ENCODE peak calls at places on chromosomes 11 and 22, in four cellular contexts. J, U, M and R are unnamed samples. For H3K4me1, the result is how much of the 10 kb centered on the place peaks cover.

GRCh38 chr22:48071305-48071704 is 1308.9 kb downstream of the TBC1D22A start:
- DNase-seq in J (no peak), M (no peak), U (no peak), R (no peak)

GRCh38 chr11:11916981-11917399 is 75.2 kb downstream of the USP47 start:
- DNase-seq in U (no peak), M (no peak), J (no peak), R (peak)

GRCh38 chr11:123587044-123587443 is 67.4 kb downstream of the SCN3B start:
- DNase-seq in M (no peak), J (no peak), U (no peak), R (no peak)

GRCh38 chr11:119125849-119126248 is 4.5 kb downstream of the HINFP start:
- DNase-seq in J (no peak), M (no peak), U (no peak), R (no peak)

GRCh38 chr11:27720277-27720830 is 20.1 kb upstream of the BDNF start:
- DNase-seq in M (no peak), J (peak), U (no peak), R (peak)

GRCh38 chr11:108498046-108498815 is at the start of gene POGLUT3:
- DNase-seq in J (peak), U (peak), M (peak), R (peak)

GRCh38 chr11:66068154-66068821 is 1.8 kb upstream of the PACS1 start:
- DNase-seq in U (peak), J (peak), M (peak), R (peak)

GRCh38 chr11:65887723-65888162 is 528 bp downstream of the FIBP start:
- DNase-seq in U (no peak), J (no peak), M (no peak), R (no peak)

GRCh38 chr22:33850724-33851123 is 69.6 kb downstream of the LARGE1 start:
- DNase-seq in U (no peak), M (no peak), J (no peak), R (no peak)

GRCh38 chr22:38868886-38869381 is 3.1 kb downstream of the CBX6 start:
- DNase-seq in J (peak), M (peak), U (peak), R (peak)

GRCh38 chr11:12868315-12869073 is 140.6 kb upstream of the RASSF10 start:
- DNase-seq in U (no peak), J (no peak), M (no peak), R (no peak)

GRCh38 chr22:39661842-39662676 is 91.5 kb downstream of the CACNA1I start:
- DNase-seq in J (no peak), U (no peak), M (peak), R (peak)

GRCh38 chr11:19631657-19632325 is 80.8 kb upstream of the NAV2 start:
- DNase-seq in U (peak), M (no peak), J (no peak), R (peak)

GRCh38 chr11:42234381-42235035 is 775.1 kb upstream of the LRRC4C start:
- DNase-seq in U (no peak), J (no peak), M (no peak), R (no peak)

GRCh38 chr11:134667175-134667500 is 255.1 kb upstream of the B3GAT1 start:
- DNase-seq in U (no peak), J (no peak), M (no peak), R (no peak)

GRCh38 chr11:130523609-130524008 is 75.2 kb downstream of the ADAMTS15 start:
- DNase-seq in J (no peak), M (no peak), U (peak), R (peak)

GRCh38 chr11:19089421-19089820 is 27.5 kb upstream of the ZDHHC13 start:
- DNase-seq in J (no peak), M (no peak), U (no peak), R (no peak)

GRCh38 chr22:49767355-49768062 is 60.2 kb downstream of the BRD1 start:
- DNase-seq in J (peak), M (no peak), U (peak), R (peak)

GRCh38 chr11:108009497-108010360 is 1.0 kb downstream of the CUL5 start:
- DNase-seq in M (no peak), J (no peak), U (no peak), R (peak)

GRCh38 chr22:48858856-48859255 is 968.8 kb downstream of the BRD1 start:
- DNase-seq in J (no peak), U (no peak), M (no peak), R (no peak)

GRCh38 chr11:59710136-59710847 is 3.4 kb downstream of the OR10V1 start:
- DNase-seq in M (no peak), J (no peak), U (no peak), R (no peak)

GRCh38 chr11:72716291-72716690 is 35.9 kb downstream of the ARAP1 start:
- DNase-seq in U (no peak), M (peak), J (no peak), R (no peak)

GRCh38 chr11:75325713-75326438 is 25.6 kb downstream of the ARRB1 start:
- DNase-seq in M (no peak), J (peak), U (peak), R (peak)

GRCh38 chr11:67113231-67113721 is 5.8 kb upstream of the KDM2A start:
- DNase-seq in J (no peak), M (peak), U (no peak), R (no peak)

GRCh38 chr11:118047749-118048148 is 29.1 kb upstream of the TMPRSS4 start:
- DNase-seq in M (no peak), J (no peak), U (no peak), R (no peak)

GRCh38 chr22:39941661-39942060 is 18.5 kb upstream of the TMA7B start:
- DNase-seq in U (no peak), J (no peak), M (no peak), R (no peak)

GRCh38 chr22:32584650-32585049 is 110.0 kb downstream of the FBXO7 start:
- DNase-seq in J (no peak), M (no peak), U (no peak), R (peak)

GRCh38 chr22:29109853-29110252 is 37.0 kb downstream of the KREMEN1 start:
- DNase-seq in M (no peak), J (no peak), U (no peak), R (peak)

GRCh38 chr11:36432747-36433146 is 77.3 kb downstream of the TRAF6 start:
- DNase-seq in U (no peak), J (no peak), M (no peak), R (no peak)

GRCh38 chr22:22787805-22788459 is 99.7 kb upstream of the IGLL5 start:
- DNase-seq in J (peak), U (peak), M (peak), R (no peak)

GRCh38 chr11:68825603-68826002 is 16.1 kb downstream of the CPT1A start:
- DNase-seq in M (peak), U (no peak), J (no peak), R (peak)

GRCh38 chr11:26841818-26842457 is 120.1 kb upstream of the SLC5A12 start:
- DNase-seq in U (no peak), J (no peak), M (no peak), R (no peak)

GRCh38 chr11:559712-560304 is 730 bp downstream of the LMNTD2 start:
- DNase-seq in M (peak), J (peak), U (no peak), R (no peak)

GRCh38 chr22:23037429-23038333 is 32.6 kb upstream of the GNAZ start:
- DNase-seq in U (no peak), M (no peak), J (no peak), R (no peak)

GRCh38 chr11:34650528-34650927 is 29.6 kb downstream of the EHF start:
- DNase-seq in U (no peak), M (no peak), J (no peak), R (peak)

GRCh38 chr22:39253427-39254070 is 8.8 kb upstream of the PDGFB start:
- DNase-seq in J (peak), M (peak), U (peak), R (peak)

GRCh38 chr11:105856954-105857353 is 165.1 kb downstream of the MSANTD4 start:
- DNase-seq in M (no peak), U (no peak), J (no peak), R (no peak)

GRCh38 chr11:1306186-1307162 is 3.0 kb downstream of the TOLLIP start:
- DNase-seq in M (peak), J (no peak), U (no peak), R (no peak)

GRCh38 chr22:46138058-46138797 is 12.1 kb upstream of the PPARA start:
- DNase-seq in U (no peak), J (no peak), M (peak), R (no peak)

GRCh38 chr22:46137218-46137766 is 13.0 kb upstream of the PPARA start:
- DNase-seq in J (no peak), M (no peak), U (no peak), R (no peak)

GRCh38 chr22:46142548-46143490 is 7.5 kb upstream of the PPARA start:
- DNase-seq in U (no peak), M (no peak), J (no peak), R (no peak)

GRCh38 chr22:46140989-46141928 is 9.1 kb upstream of the PPARA start:
- DNase-seq in M (no peak), U (no peak), J (no peak), R (no peak)

GRCh38 chr22:46139895-46140350 is 10.4 kb upstream of the PPARA start:
- DNase-seq in M (no peak), J (no peak), U (peak), R (no peak)
- H3K4me1 ChIP-seq in M (under half), J (under half), U (under half), R (under half)

DNA sequence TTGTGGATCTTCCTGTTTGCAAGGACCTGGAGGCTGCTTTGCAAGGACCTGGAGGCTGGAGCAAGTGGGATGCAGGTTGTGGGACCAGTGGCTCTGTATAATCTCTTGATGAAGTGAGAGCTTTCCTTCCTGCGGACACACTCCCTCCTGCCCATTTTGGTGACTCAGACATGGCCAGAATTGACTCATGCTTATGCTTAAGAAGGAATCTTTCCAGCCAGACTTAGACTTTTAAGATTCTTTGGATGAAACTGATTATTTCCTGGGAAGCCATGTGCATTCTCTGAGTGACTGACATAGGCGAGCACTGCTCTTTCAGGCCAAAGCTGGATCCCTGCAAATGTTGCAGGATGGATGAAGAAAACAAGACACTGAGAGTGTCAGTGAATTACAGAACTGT is 195.6 kb downstream of the HIPK3 start:
- DNase-seq in M (no peak), J (no peak), U (no peak), R (no peak)
- H3K4me3 ChIP-seq in M (no peak), J (no peak), U (no peak), R (no peak)

DNA sequence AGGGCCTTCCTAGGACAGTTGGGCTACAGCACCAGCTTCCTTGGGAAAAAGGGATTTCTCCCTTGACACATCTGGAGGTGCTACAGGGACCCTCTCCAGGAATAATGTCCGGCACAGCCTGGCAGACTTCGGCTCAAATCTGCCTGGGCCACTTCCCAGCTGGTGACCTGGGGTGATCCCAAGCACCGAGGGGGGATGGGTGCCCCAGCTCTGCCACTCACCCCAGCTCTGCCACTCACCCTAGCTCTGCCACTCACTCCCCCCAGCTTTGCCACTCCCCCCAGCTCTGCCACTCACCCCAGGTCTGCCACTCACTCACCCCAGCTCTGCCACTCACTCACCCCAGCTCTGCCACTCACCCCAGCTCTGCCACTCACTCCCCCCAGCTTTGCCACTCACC is 9.9 kb downstream of the OSBPL5 start:
- DNase-seq in J (peak), M (peak), U (peak), R (no peak)
- H3K4me1 ChIP-seq in J (under half), M (under half), U (half or more), R (half or more)

DNA sequence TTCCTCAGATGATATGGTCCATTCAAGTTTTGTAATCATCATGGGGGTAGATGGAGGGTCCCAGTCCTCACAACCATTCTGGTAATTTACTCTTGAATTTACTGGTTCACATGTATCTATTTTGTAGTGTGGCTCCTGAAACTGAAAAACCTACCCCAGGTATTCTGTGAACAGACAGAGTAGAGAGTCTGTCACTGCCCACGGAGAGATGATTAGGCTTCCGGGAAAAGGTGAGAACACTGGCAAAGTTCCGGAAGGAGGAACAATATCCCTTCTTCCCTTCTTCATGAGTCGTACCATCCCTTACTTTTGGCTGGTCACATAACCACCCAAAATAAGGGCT is 144.6 kb downstream of the MAML2 start:
- DNase-seq in U (no peak), J (no peak), M (no peak), R (no peak)
- H3K4me3 ChIP-seq in U (no peak), J (no peak), M (no peak), R (no peak)

DNA sequence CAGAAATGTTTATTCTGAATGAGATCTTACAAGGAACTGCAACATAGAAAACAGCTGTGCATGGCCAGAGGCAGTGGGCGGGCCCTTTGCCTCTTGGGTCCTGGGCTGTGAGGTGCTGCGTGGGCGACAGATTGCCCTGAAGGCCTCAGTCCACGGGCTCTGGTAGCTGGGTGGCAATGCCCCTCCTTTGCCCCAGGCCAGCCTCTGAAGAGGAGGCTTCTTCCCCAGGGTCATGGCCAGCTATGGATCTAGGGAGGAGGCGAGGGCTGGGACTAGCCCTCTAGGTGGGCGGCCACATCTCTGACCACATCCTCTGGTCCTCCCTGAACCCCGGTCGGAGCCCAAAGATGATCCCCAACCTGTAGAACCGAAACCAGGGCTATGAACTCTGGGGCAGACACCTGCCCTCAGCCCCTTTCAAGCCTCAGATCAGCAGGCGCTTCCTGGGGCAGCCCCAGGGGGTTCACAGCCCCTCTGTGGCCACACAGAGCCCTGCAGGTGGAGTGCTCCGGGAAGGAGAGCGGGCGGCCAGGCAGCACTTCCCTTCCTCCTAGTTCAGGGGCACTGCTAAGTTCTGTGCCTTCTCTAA is 6.6 kb upstream of the CDC42BPG start:
- DNase-seq in J (no peak), M (peak), U (no peak), R (no peak)
- H3K4me1 ChIP-seq in J (under half), M (under half), U (half or more), R (under half)

GRCh38 chr11:64314805-64315561 is 2.4 kb downstream of the TRMT112 start:
- DNase-seq in M (no peak), U (no peak), J (no peak), R (no peak)
- H3K4me3 ChIP-seq in M (no peak), U (no peak), J (no peak), R (no peak)

DNA sequence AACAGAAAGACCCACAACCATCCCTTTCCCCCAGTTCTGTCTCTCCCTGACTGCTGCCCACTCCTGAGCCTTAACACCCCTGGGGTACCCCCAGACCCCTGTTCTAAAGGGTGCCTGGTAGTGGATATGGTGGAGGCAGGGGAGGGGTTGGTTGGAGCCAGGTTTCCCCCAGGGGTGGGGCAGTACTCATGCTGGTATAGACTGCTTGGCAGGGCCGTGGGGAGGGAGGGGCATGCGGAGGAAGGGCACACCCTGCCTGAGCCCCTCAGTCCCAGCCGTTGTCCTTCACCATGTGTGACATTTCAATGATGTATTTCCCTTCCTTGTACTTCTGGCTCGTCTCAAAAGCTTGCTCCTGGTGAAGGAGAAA is 4.0 kb downstream of the YPEL4 start:
- DNase-seq in U (no peak), M (no peak), J (no peak), R (peak)
- H3K4me1 ChIP-seq in U (under half), M (under half), J (under half), R (half or more)

GRCh38 chr22:24953294-24954113 is 988 bp downstream of the KIAA1671 start:
- DNase-seq in U (peak), M (peak), J (peak), R (peak)

GRCh38 chr22:24950272-24950902 is 2.1 kb upstream of the KIAA1671 start:
- DNase-seq in J (no peak), U (no peak), M (no peak), R (peak)

GRCh38 chr22:24954114-24954463 is 1.6 kb downstream of the KIAA1671 start:
- DNase-seq in M (no peak), U (no peak), J (no peak), R (no peak)

GRCh38 chr22:24952837-24953293 is 349 bp downstream of the KIAA1671 start:
- DNase-seq in J (peak), M (peak), U (peak), R (peak)

GRCh38 chr22:24951942-24952836 is at the start of gene KIAA1671:
- DNase-seq in U (peak), M (peak), J (peak), R (peak)
- H3K4me3 ChIP-seq in U (peak), M (peak), J (peak), R (peak)

GRCh38 chr22:17969732-17970131 is 54.6 kb downstream of the MICAL3 start:
- DNase-seq in J (no peak), U (peak), M (no peak), R (peak)
- H3K4me1 ChIP-seq in J (under half), U (half or more), M (under half), R (under half)